ENCODE peak calls at places on chromosomes 11 and 22, in four cellular contexts. V is progenitor cell of endocrine pancreas, W is lower lobe of right lung, E is astrocyte of the cerebellum. J is an unnamed sample.

GRCh38 chr11:27698872-27699241 is 1.4 kb downstream of the BDNF start:
- DNase-seq in V (peak; percentile 84), W (peak; percentile 78), E (peak; percentile 86), J (peak; percentile 87)

GRCh38 chr11:23233075-23233474 is 372.8 kb upstream of the CCDC179 start:
- DNase-seq in V (no peak), W (no peak), E (peak; percentile 38), J (no peak)

GRCh38 chr11:104594228-104594958 is 303.9 kb downstream of the CASP12 start:
- DNase-seq in V (no peak), W (no peak), E (no peak), J (no peak)

GRCh38 chr11:1042626-1043562 is 6.4 kb upstream of the MUC6 start:
- DNase-seq in V (no peak), W (peak; percentile 42), E (no peak), J (no peak)

GRCh38 chr11:86938900-86939880 is 16.0 kb downstream of the FZD4 start:
- DNase-seq in V (no peak), W (no peak), E (peak; percentile 42), J (no peak)

GRCh38 chr11:117807482-117808272 is 10.7 kb upstream of the DSCAML1 start:
- DNase-seq in V (peak; percentile 64), W (peak; percentile 85), E (peak; percentile 45), J (no peak)

GRCh38 chr11:28447226-28447625 is 339.0 kb downstream of the METTL15 start:
- DNase-seq in V (no peak), W (no peak), E (peak; percentile 24), J (no peak)

GRCh38 chr11:1825039-1825740 is 9.6 kb upstream of the SYT8 start:
- DNase-seq in V (peak; percentile 86), W (peak; percentile 80), E (no peak), J (peak; percentile 77)

GRCh38 chr11:66136752-66137123 is 66.7 kb downstream of the PACS1 start:
- DNase-seq in V (no peak), W (no peak), E (no peak), J (no peak)

GRCh38 chr11:117668291-117668690 is 128.7 kb downstream of the DSCAML1 start:
- DNase-seq in V (no peak), W (no peak), E (no peak), J (no peak)

GRCh38 chr11:128878455-128878854 is 11.4 kb upstream of the KCNJ1 start:
- DNase-seq in V (no peak), W (no peak), E (no peak), J (no peak)

GRCh38 chr22:36180038-36180880 is 19.7 kb upstream of the APOL3 start:
- DNase-seq in V (peak; percentile 69), W (peak; percentile 90), E (peak; percentile 33), J (no peak)

GRCh38 chr11:116513894-116514293 is 258.9 kb downstream of the BUD13 start:
- DNase-seq in V (peak; percentile 9), W (no peak), E (no peak), J (peak; percentile 44)

GRCh38 chr22:16601437-16602223 is 9.0 kb upstream of the CCT8L2 start:
- DNase-seq in V (no peak), W (peak; percentile 53), E (no peak), J (no peak)

GRCh38 chr11:116366980-116367640 is 405.7 kb downstream of the BUD13 start:
- DNase-seq in V (no peak), W (no peak), E (peak; percentile 2), J (no peak)

GRCh38 chr11:125994509-125994908 is 48.7 kb downstream of the VSIG10L2 start:
- DNase-seq in V (no peak), W (no peak), E (no peak), J (no peak)

GRCh38 chr11:93477684-93478234 is 65.4 kb downstream of the SMCO4 start:
- DNase-seq in V (no peak), W (no peak), E (peak; percentile 37), J (no peak)

GRCh38 chr11:62451243-62451626 is 32.4 kb downstream of the SCGB1A1 start:
- DNase-seq in V (no peak), W (no peak), E (no peak), J (no peak)

GRCh38 chr11:62452261-62452660 is 33.4 kb downstream of the SCGB1A1 start:
- DNase-seq in V (no peak), W (no peak), E (no peak), J (no peak)

GRCh38 chr11:62446091-62446490 is 27.3 kb downstream of the SCGB1A1 start:
- DNase-seq in V (no peak), W (no peak), E (no peak), J (no peak)

GRCh38 chr11:62450543-62451242 is 31.9 kb downstream of the SCGB1A1 start:
- DNase-seq in V (no peak), W (no peak), E (no peak), J (no peak)

GRCh38 chr11:62449451-62449851 is 30.6 kb downstream of the SCGB1A1 start:
- DNase-seq in V (no peak), W (no peak), E (no peak), J (no peak)
- TF ChIP-seq CTCF in V (no peak), W (no peak), E (no peak), J (no peak)

DNA sequence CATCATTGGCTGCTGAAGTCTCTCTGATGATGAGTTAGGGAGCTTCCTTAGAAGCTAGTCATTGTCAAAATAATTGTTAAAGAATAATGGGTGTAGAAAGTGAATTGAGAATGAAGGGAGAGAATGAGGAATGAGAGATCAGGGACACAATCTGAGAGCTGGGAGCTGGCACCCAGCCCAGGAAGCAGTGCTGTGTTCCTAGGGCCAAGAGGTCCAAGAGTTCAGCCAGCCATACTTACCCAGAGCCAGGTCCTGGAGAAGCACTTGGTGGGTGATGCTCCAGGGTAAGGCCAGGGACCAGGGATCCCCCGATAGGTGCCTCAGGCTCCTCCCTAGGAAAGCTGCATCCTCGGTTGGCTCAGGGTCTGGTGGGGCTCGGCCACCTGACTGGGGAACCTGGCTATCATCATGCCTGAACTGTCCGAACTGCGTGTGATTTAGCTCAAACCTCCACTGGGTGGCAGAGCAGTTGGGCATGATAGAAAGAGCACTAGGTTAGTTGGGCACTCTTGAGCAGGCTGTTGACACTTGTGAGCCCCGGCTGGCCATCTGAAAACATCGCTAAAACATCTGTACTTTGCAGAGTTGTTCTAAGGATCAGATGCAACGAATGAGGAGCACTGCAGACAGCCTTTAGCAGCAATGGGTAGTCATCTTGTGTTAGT is 123.9 kb upstream of the NCAM1 start:
- DNase-seq in V (no peak), W (no peak), E (no peak), J (no peak)
- TF ChIP-seq CTCF in V (no peak), W (no peak), E (no peak), J (peak; percentile 27)

DNA sequence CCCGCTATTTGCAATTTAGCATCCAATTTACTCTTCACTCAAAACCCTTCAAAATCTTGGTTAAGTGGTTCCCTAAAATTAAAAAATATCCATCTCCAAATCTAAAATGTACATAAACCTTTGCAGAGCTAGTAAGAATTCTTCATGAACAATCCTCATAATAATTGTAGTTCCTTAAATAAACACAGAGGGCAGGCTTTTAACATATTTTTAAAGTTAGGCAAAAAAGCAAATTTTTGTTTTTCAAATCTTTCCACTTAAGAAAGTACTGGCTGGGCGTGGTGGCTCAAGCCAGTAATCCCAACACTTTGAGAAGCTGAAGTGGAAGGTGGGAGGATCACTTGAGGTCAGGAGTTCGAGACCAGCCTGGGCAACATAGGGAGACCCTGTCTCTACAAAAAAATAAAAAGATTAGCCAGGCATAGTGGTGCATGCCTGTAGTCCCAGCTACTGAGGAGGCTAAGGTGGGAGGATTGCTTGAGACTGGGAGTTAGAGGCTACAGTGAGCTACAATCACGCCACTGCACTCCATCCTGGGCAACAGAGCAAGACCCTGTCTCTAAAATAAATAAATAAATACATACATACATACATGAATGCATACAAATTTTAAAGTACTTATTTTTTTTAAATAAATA is 25.1 kb upstream of the PLAAT3 start:
- DNase-seq in V (no peak), W (no peak), E (no peak), J (no peak)
- TF ChIP-seq CTCF in V (peak; percentile 58), W (peak; percentile 45), E (no peak), J (peak; percentile 73)

GRCh38 chr22:38727530-38728451 is 22.0 kb downstream of the GTPBP1 start:
- DNase-seq in V (no peak), W (no peak), E (no peak), J (no peak)

GRCh38 chr22:38724176-38724575 is 18.4 kb downstream of the GTPBP1 start:
- DNase-seq in V (no peak), W (no peak), E (no peak), J (no peak)

GRCh38 chr22:38727123-38727522 is 21.4 kb downstream of the GTPBP1 start:
- DNase-seq in V (no peak), W (no peak), E (no peak), J (no peak)

GRCh38 chr22:38725900-38726655 is 20.3 kb downstream of the GTPBP1 start:
- DNase-seq in V (no peak), W (no peak), E (no peak), J (no peak)

DNA sequence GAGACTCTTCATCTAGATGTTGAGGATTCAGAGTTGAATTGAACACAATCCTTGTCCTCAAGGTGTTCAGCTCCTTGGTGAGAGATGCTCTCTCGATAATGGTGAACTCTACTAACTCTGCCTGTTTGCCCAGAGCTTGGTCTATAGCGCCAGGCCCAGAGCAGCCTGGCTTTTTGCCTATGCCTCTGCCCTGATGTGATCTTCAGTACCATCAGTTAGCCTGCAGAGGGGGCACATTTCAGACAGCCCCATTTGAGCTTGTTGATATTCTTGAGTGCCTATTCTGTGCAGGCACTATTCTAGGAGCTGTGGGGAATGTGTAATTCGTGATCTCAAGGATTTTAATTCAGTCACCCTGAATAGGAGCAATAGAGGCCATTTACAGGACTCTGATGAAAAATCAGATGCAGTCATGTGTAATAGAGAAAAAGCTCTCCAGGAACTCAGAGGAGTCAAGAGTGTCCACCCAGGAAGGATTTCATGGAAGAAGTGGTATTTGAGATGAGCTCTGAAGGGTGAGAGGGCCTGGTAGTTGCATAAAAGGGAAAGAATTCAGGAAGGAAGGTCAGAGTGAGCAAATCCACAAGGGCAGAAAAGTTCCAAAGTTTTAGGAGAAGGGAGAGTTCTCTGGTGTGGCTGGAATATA is 19.3 kb downstream of the GTPBP1 start:
- DNase-seq in V (no peak), W (no peak), E (no peak), J (no peak)
- TF ChIP-seq CTCF in V (peak; percentile 47), W (peak; percentile 33), E (peak; percentile 71), J (peak; percentile 67)

GRCh38 chr11:121071456-121072236 is 29.4 kb upstream of the TECTA start:
- DNase-seq in V (no peak), W (no peak), E (no peak), J (no peak)
- TF ChIP-seq CTCF in V (no peak), W (no peak), E (no peak), J (no peak)

GRCh38 chr22:22955866-22956535 is 68.4 kb downstream of the IGLL5 start:
- DNase-seq in V (peak; percentile 53), W (peak; percentile 62), E (peak; percentile 39), J (no peak)
- TF ChIP-seq CTCF in V (peak; percentile 79), W (peak; percentile 82), E (peak; percentile 84), J (peak; percentile 89)

GRCh38 chr11:20672575-20672974 is 3.2 kb downstream of the NELL1 start:
- DNase-seq in V (no peak), W (no peak), E (no peak), J (no peak)
- TF ChIP-seq CTCF in V (peak; percentile 51), W (no peak), E (peak; percentile 28), J (peak; percentile 66)

DNA sequence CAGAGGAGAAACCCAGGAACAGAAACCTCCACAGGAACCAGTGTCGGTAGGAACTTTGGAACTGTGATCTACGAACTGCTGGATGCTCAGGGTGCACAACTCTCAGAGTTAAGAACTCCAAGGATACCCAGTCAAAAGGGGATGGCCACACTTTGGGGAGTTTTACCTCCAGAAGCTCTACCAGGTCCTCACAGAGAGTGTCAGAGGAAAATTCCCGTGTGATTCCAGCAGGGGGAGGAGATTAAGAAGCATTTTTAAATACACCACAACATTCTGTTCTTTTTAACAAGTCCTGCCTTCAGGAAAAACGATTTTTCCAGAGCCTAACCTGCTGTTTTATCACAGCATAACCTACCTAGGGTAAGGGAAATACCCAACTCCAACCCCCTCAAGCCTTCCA is 104.0 kb downstream of the SOX6 start:
- DNase-seq in V (no peak), W (no peak), E (no peak), J (no peak)
- TF ChIP-seq CTCF in V (peak; percentile 45), W (no peak), E (peak; percentile 43), J (peak; percentile 64)